ENCODE peak calls at places on chromosomes 3 and 15, in seven cellular contexts. O is EH; E is SW480; D is stimulated activated CD4-positive, alpha-beta T cell treated with anti-CD3 and anti-CD28 coated beads, Interleukin-1b, Interleukin-23, amount 100 ng/mL, for 24 hours; S is glutamatergic neuron; J is mesendoderm; R is astrocyte of the spinal cord. C is an unnamed sample.

GRCh38 chr3:37255990-37256308 is 81.6 kb upstream of the LRRFIP2 start:
- DNase-seq in O (peak), E (no peak), D (no peak), S (no peak), J (no peak), R (no peak), C (peak)

GRCh38 chr3:138426211-138426610 is 8.2 kb upstream of the ESYT3 start:
- DNase-seq in O (peak), E (peak), D (no peak), S (no peak), J (no peak), R (no peak), C (peak)

GRCh38 chr15:79505956-79506355 is 73.8 kb downstream of the MINAR1 start:
- DNase-seq in O (peak), E (no peak), D (no peak), S (no peak), J (peak), R (no peak), C (peak)

GRCh38 chr3:159322322-159322939 is 520.6 kb downstream of the MFSD1 start:
- DNase-seq in O (peak), E (no peak), D (no peak), S (peak), J (peak), R (no peak), C (peak)

GRCh38 chr3:47016934-47017435 is 37.5 kb downstream of the NBEAL2 start:
- DNase-seq in O (peak), E (no peak), D (no peak), S (no peak), J (no peak), R (peak), C (peak)

GRCh38 chr3:72347819-72348319 is 500.4 kb downstream of the SHQ1 start:
- DNase-seq in O (peak), E (peak), D (peak), S (no peak), J (peak), R (peak), C (peak)

GRCh38 chr3:173733029-173733652 is 335.6 kb downstream of the NLGN1 start:
- DNase-seq in O (peak), E (no peak), D (no peak), S (no peak), J (peak), R (peak), C (peak)

GRCh38 chr3:190644035-190644434 is 130.2 kb downstream of the IL1RAP start:
- DNase-seq in O (no peak), E (no peak), D (no peak), S (no peak), J (no peak), R (no peak), C (no peak)

GRCh38 chr3:118760611-118761606 is 273.7 kb downstream of the IGSF11 start:
- DNase-seq in O (no peak), E (no peak), D (no peak), S (no peak), J (peak), R (no peak), C (no peak)

GRCh38 chr3:54999159-54999558 is 71.3 kb upstream of the LRTM1 start:
- DNase-seq in O (peak), E (peak), D (no peak), S (no peak), J (peak), R (peak), C (peak)

GRCh38 chr15:96693990-96694517 is 363.6 kb downstream of the NR2F2 start:
- DNase-seq in O (peak), E (peak), D (no peak), S (no peak), J (no peak), R (no peak), C (no peak)

GRCh38 chr3:116741462-116741861 is 31.9 kb downstream of the TUSC7 start:
- DNase-seq in O (no peak), E (no peak), D (no peak), S (peak), J (peak), R (no peak), C (no peak)

GRCh38 chr3:169554606-169555005 is 108.9 kb downstream of the MECOM start:
- DNase-seq in O (no peak), E (no peak), D (no peak), S (no peak), J (no peak), R (no peak), C (no peak)

GRCh38 chr15:71201471-71201870 is 86.2 kb downstream of the THSD4 start:
- DNase-seq in O (peak), E (no peak), D (no peak), S (peak), J (no peak), R (no peak), C (no peak)

GRCh38 chr3:170463011-170463410 is 44.3 kb downstream of the CLDN11 start:
- DNase-seq in O (no peak), E (no peak), D (no peak), S (no peak), J (peak), R (no peak), C (no peak)

GRCh38 chr3:193762657-193763056 is 169.6 kb downstream of the OPA1 start:
- DNase-seq in O (no peak), E (no peak), D (no peak), S (no peak), J (no peak), R (no peak), C (no peak)

GRCh38 chr3:101203411-101203810 is 117.0 kb downstream of the IMPG2 start:
- DNase-seq in O (peak), E (no peak), D (no peak), S (no peak), J (no peak), R (peak), C (peak)

C was measured in AG10803.